ENCODE peak calls at places on chromosomes 4 and X, in four cellular contexts. One of them, this sample, is unnamed.

GRCh38 chrX:32530802-32531403 is 680.4 kb downstream of the DMD start:
- DNase-seq in H9: no peak
- DNase-seq in dorsolateral prefrontal cortex: peak; percentile 15
- DNase-seq in progenitor cell of endocrine pancreas: no peak
- DNase-seq in this sample: peak; percentile 1

GRCh38 chr4:39085891-39086290 is 23.9 kb downstream of the KLHL5 start:
- DNase-seq in H9: no peak
- DNase-seq in dorsolateral prefrontal cortex: no peak
- DNase-seq in progenitor cell of endocrine pancreas: no peak
- DNase-seq in this sample: no peak

GRCh38 chrX:57771689-57772088 is 91.6 kb upstream of the NLRP2B start:
- DNase-seq in H9: no peak
- DNase-seq in dorsolateral prefrontal cortex: no peak
- DNase-seq in progenitor cell of endocrine pancreas: no peak
- DNase-seq in this sample: no peak

GRCh38 chrX:9670136-9670905 is 95.3 kb downstream of the GPR143 start:
- DNase-seq in H9: no peak
- DNase-seq in dorsolateral prefrontal cortex: no peak
- DNase-seq in progenitor cell of endocrine pancreas: no peak
- DNase-seq in this sample: no peak

GRCh38 chr4:162977788-162978187 is 188.9 kb downstream of the NAF1 start:
- DNase-seq in H9: no peak
- DNase-seq in dorsolateral prefrontal cortex: no peak
- DNase-seq in progenitor cell of endocrine pancreas: no peak
- DNase-seq in this sample: no peak

GRCh38 chr4:116233971-116234370 is 851.4 kb downstream of the TRAM1L1 start:
- DNase-seq in H9: no peak
- DNase-seq in dorsolateral prefrontal cortex: no peak
- DNase-seq in progenitor cell of endocrine pancreas: no peak
- DNase-seq in this sample: no peak

GRCh38 chr4:16819652-16820051 is 78.8 kb downstream of the LDB2 start:
- DNase-seq in H9: no peak
- DNase-seq in dorsolateral prefrontal cortex: no peak
- DNase-seq in progenitor cell of endocrine pancreas: no peak
- DNase-seq in this sample: no peak

GRCh38 chr4:86376850-86377249 is 17.0 kb upstream of the MAPK10 start:
- DNase-seq in H9: no peak
- DNase-seq in dorsolateral prefrontal cortex: no peak
- DNase-seq in progenitor cell of endocrine pancreas: no peak
- DNase-seq in this sample: no peak

GRCh38 chr4:107467461-107467860 is 252.6 kb downstream of the PAPSS1 start:
- DNase-seq in H9: no peak
- DNase-seq in dorsolateral prefrontal cortex: no peak
- DNase-seq in progenitor cell of endocrine pancreas: no peak
- DNase-seq in this sample: no peak

GRCh38 chr4:87465739-87466366 is 43.5 kb downstream of the NUDT9 start:
- DNase-seq in H9: no peak
- DNase-seq in dorsolateral prefrontal cortex: no peak
- DNase-seq in progenitor cell of endocrine pancreas: no peak
- DNase-seq in this sample: peak; percentile 33

GRCh38 chrX:132858018-132858417 is 100.4 kb downstream of the HS6ST2 start:
- DNase-seq in H9: no peak
- DNase-seq in dorsolateral prefrontal cortex: no peak
- DNase-seq in progenitor cell of endocrine pancreas: no peak
- DNase-seq in this sample: no peak

This sample was measured in NCI-H2029 treated with DMSO at 0.1 percent for 48 hours.